ENCODE peak calls at places on chromosomes 2 and 18, in four cellular contexts. H is renal cortical epithelial cell, M is myocyte, X is GF-D8. N is an unnamed sample.
A peak's percentile ranks its signal among the peaks of the same experiment; 100 is the strongest.

GRCh38 chr2:10873790-10874437 is 37.8 kb upstream of the KCNF1 start:
- DNase-seq in H (no peak), M (no peak), X (no peak), N (no peak)

GRCh38 chr2:111055735-111056134 is 65.0 kb upstream of the BCL2L11 start:
- DNase-seq in H (no peak), M (no peak), X (no peak), N (no peak)

GRCh38 chr2:184685999-184686841 is 87.9 kb downstream of the ZNF804A start:
- DNase-seq in H (peak; percentile 46), M (no peak), X (no peak), N (no peak)

GRCh38 chr2:207203056-207203455 is 37.3 kb upstream of the KLF7 start:
- DNase-seq in H (no peak), M (no peak), X (no peak), N (no peak)

GRCh38 chr18:8989855-8990254 is 112.6 kb upstream of the NDUFV2 start:
- DNase-seq in H (no peak), M (peak; percentile 44), X (no peak), N (no peak)

GRCh38 chr2:12769492-12770105 is 52.9 kb downstream of the TRIB2 start:
- DNase-seq in H (no peak), M (no peak), X (no peak), N (no peak)

GRCh38 chr2:209773377-209773776 is 1.7 kb downstream of the UNC80 start:
- DNase-seq in H (no peak), M (no peak), X (no peak), N (no peak)

GRCh38 chr2:112725545-112726457 is 5.0 kb downstream of the NT5DC4 start:
- DNase-seq in H (no peak), M (no peak), X (no peak), N (no peak)

GRCh38 chr2:237961637-237962036 is 5.2 kb upstream of the UBE2F start:
- DNase-seq in H (no peak), M (no peak), X (no peak), N (no peak)

GRCh38 chr2:290090-290722 is 2.3 kb upstream of the ALKAL2 start:
- DNase-seq in H (peak; percentile 61), M (peak; percentile 66), X (no peak), N (no peak)

GRCh38 chr2:28412625-28413151 is 20.0 kb downstream of the FOSL2 start:
- DNase-seq in H (no peak), M (no peak), X (no peak), N (no peak)

GRCh38 chr2:209476367-209477191 is 52.7 kb downstream of the MAP2 start:
- DNase-seq in H (peak; percentile 85), M (no peak), X (no peak), N (no peak)

GRCh38 chr2:126041648-126042047 is 614.3 kb upstream of the GYPC start:
- DNase-seq in H (no peak), M (no peak), X (no peak), N (no peak)

GRCh38 chr2:148674063-148675020 is 29.8 kb downstream of the EPC2 start:
- DNase-seq in H (peak; percentile 40), M (peak; percentile 10), X (no peak), N (no peak)

GRCh38 chr2:241268306-241268705 is 47.2 kb downstream of the HDLBP start:
- DNase-seq in H (no peak), M (no peak), X (no peak), N (no peak)

GRCh38 chr18:22465859-22466602 is 48.3 kb upstream of the CTAGE1 start:
- DNase-seq in H (peak; percentile 92), M (peak; percentile 55), X (no peak), N (peak; percentile 34)

GRCh38 chr2:157182204-157182709 is 75.2 kb upstream of the GALNT5 start:
- DNase-seq in H (no peak), M (no peak), X (no peak), N (no peak)

GRCh38 chr2:207881902-207882301 is 112.2 kb upstream of the FZD5 start:
- DNase-seq in H (peak; percentile 64), M (peak; percentile 66), X (no peak), N (no peak)

GRCh38 chr2:36380624-36381481 is 25.3 kb downstream of the CRIM1 start:
- DNase-seq in H (peak; percentile 95), M (peak; percentile 44), X (no peak), N (no peak)

GRCh38 chr18:12679183-12679786 is 21.4 kb upstream of the SPIRE1 start:
- DNase-seq in H (peak; percentile 23), M (peak; percentile 81), X (peak; percentile 88), N (no peak)

GRCh38 chr2:42951263-42951938 is 159.0 kb upstream of the HAAO start:
- DNase-seq in H (peak; percentile 36), M (peak; percentile 57), X (no peak), N (no peak)

GRCh38 chr2:203565076-203565475 is 30.0 kb upstream of the RAPH1 start:
- DNase-seq in H (no peak), M (no peak), X (no peak), N (no peak)

GRCh38 chr18:48313803-48314202 is 95.4 kb downstream of the ZBTB7C start:
- DNase-seq in H (no peak), M (no peak), X (no peak), N (no peak)

GRCh38 chr18:76824754-76825153 is 2.4 kb downstream of the ZNF236 start:
- DNase-seq in H (no peak), M (no peak), X (no peak), N (no peak)

GRCh38 chr2:239148495-239149200 is 252.2 kb downstream of the HDAC4 start:
- DNase-seq in H (no peak), M (no peak), X (no peak), N (no peak)

GRCh38 chr2:137969418-137969765 is 5.1 kb downstream of the HNMT start:
- DNase-seq in H (peak; percentile 43), M (peak; percentile 83), X (no peak), N (no peak)

GRCh38 chr2:212628586-212628985 is 90.0 kb upstream of the ERBB4 start:
- DNase-seq in H (no peak), M (no peak), X (no peak), N (no peak)

GRCh38 chr2:9693138-9693520 is 62.3 kb upstream of the YWHAQ start:
- DNase-seq in H (no peak), M (peak; percentile 98), X (no peak), N (no peak)

GRCh38 chr2:47072018-47072691 is 83.0 kb downstream of the STPG4 start:
- DNase-seq in H (no peak), M (peak; percentile 89), X (no peak), N (no peak)

GRCh38 chr18:702957-703659 is 9.3 kb downstream of the ENOSF1 start:
- DNase-seq in H (peak; percentile 93), M (peak; percentile 38), X (peak; percentile 30), N (no peak)

GRCh38 chr2:218892693-218893348 is 12.2 kb downstream of the WNT10A start:
- DNase-seq in H (peak; percentile 44), M (peak; percentile 78), X (peak; percentile 37), N (peak; percentile 76)

GRCh38 chr2:135198481-135198880 is 146.4 kb downstream of the RAB3GAP1 start:
- DNase-seq in H (peak; percentile 61), M (no peak), X (no peak), N (no peak)